ENCODE peak calls at places on chromosome 11, in four cellular contexts. M, R, T and O are unnamed samples.

GRCh38 chr11:124961972-124962609 is 8.1 kb downstream of the CCDC15 start:
- DNase-seq in M (peak; percentile 37), R (peak; percentile 59), T (no peak), O (peak; percentile 37)

GRCh38 chr11:1307163-1307870 is 2.1 kb downstream of the TOLLIP start:
- DNase-seq in M (no peak), R (no peak), T (no peak), O (peak; percentile 30)

GRCh38 chr11:117200813-117201515 is 1.8 kb downstream of the TAGLN start:
- DNase-seq in M (no peak), R (no peak), T (no peak), O (no peak)

GRCh38 chr11:109264128-109264527 is 157.9 kb upstream of the C11orf87 start:
- DNase-seq in M (peak; percentile 87), R (no peak), T (no peak), O (no peak)

GRCh38 chr11:44322243-44322642 is 12.3 kb upstream of the ALX4 start:
- DNase-seq in M (no peak), R (no peak), T (no peak), O (no peak)

GRCh38 chr11:2940930-2941821 is 12.0 kb upstream of the PHLDA2 start:
- DNase-seq in M (no peak), R (no peak), T (no peak), O (no peak)

GRCh38 chr11:131584694-131585592 is 214.5 kb downstream of the NTM start:
- DNase-seq in M (no peak), R (peak; percentile 38), T (no peak), O (peak; percentile 14)

GRCh38 chr11:122226810-122227379 is 110.9 kb upstream of the BLID start:
- DNase-seq in M (no peak), R (no peak), T (no peak), O (no peak)

GRCh38 chr11:134642206-134642605 is 230.2 kb upstream of the B3GAT1 start:
- DNase-seq in M (no peak), R (no peak), T (no peak), O (no peak)

GRCh38 chr11:45993438-45994064 is 71.1 kb downstream of the LARGE2 start:
- DNase-seq in M (no peak), R (peak; percentile 25), T (no peak), O (no peak)

GRCh38 chr11:7688238-7688826 is 15.0 kb upstream of the CYB5R2 start:
- DNase-seq in M (no peak), R (no peak), T (no peak), O (peak; percentile 9)

GRCh38 chr11:27945323-27945722 is 162.6 kb downstream of the KIF18A start:
- DNase-seq in M (no peak), R (no peak), T (no peak), O (peak; percentile 22)

GRCh38 chr11:10351768-10352641 is 47.1 kb downstream of the ADM start:
- DNase-seq in M (peak; percentile 85), R (peak; percentile 10), T (no peak), O (no peak)